ENCODE peak calls at places on chromosomes 7 and 10, in six cellular contexts. Z is NB4, U is right lobe of liver, R is A549, Y is spleen, J is testis. I is an unnamed sample.

GRCh38 chr10:102616071-102616770 is 28.1 kb upstream of the TRIM8 start:
- DNase-seq in Z (peak), U (peak), R (no peak), Y (no peak), J (peak), I (peak)

GRCh38 chr10:122551450-122551849 is 9.1 kb upstream of the DMBT1 start:
- DNase-seq in Z (no peak), U (no peak), R (no peak), Y (no peak), J (no peak), I (no peak)

GRCh38 chr10:130458509-130458908 is 322.3 kb downstream of the GLRX3 start:
- DNase-seq in Z (no peak), U (no peak), R (no peak), Y (no peak), J (no peak), I (no peak)

GRCh38 chr10:32073676-32074075 is 17.5 kb upstream of the KIF5B start:
- DNase-seq in Z (no peak), U (no peak), R (no peak), Y (no peak), J (no peak), I (no peak)

GRCh38 chr10:78149193-78149592 is 115.5 kb downstream of the RPS24 start:
- DNase-seq in Z (no peak), U (no peak), R (peak), Y (no peak), J (no peak), I (no peak)

GRCh38 chr7:101740981-101741725 is 76.3 kb upstream of the CUX1 start:
- DNase-seq in Z (peak), U (no peak), R (no peak), Y (no peak), J (no peak), I (no peak)

GRCh38 chr7:8277394-8277982 is 15.5 kb upstream of the ICA1 start:
- DNase-seq in Z (peak), U (no peak), R (peak), Y (no peak), J (no peak), I (peak)

GRCh38 chr10:31602541-31603244 is 283.7 kb downstream of the ZEB1 start:
- DNase-seq in Z (no peak), U (no peak), R (peak), Y (peak), J (peak), I (peak)

GRCh38 chr10:113780681-113781250 is 29.3 kb downstream of the PLEKHS1 start:
- DNase-seq in Z (peak), U (no peak), R (no peak), Y (no peak), J (no peak), I (no peak)

GRCh38 chr7:75738604-75738974 is at the start of gene HIP1:
- DNase-seq in Z (no peak), U (no peak), R (no peak), Y (no peak), J (no peak), I (no peak)

GRCh38 chr7:75737856-75738603 is 711 bp downstream of the HIP1 start:
- DNase-seq in Z (no peak), U (no peak), R (no peak), Y (no peak), J (no peak), I (peak)

GRCh38 chr7:75740846-75741497 is 2.2 kb upstream of the HIP1 start:
- DNase-seq in Z (peak), U (no peak), R (peak), Y (no peak), J (peak), I (peak)

GRCh38 chr7:75739796-75740672 is 1.3 kb upstream of the HIP1 start:
- DNase-seq in Z (no peak), U (no peak), R (no peak), Y (no peak), J (no peak), I (no peak)

GRCh38 chr7:75738975-75739795 is 444 bp upstream of the HIP1 start:
- DNase-seq in Z (peak), U (peak), R (peak), Y (peak), J (peak), I (peak)
- TF ChIP-seq POLR2A in Z (peak), U (peak), R (peak), Y (no peak), J (no peak), I (peak)

DNA sequence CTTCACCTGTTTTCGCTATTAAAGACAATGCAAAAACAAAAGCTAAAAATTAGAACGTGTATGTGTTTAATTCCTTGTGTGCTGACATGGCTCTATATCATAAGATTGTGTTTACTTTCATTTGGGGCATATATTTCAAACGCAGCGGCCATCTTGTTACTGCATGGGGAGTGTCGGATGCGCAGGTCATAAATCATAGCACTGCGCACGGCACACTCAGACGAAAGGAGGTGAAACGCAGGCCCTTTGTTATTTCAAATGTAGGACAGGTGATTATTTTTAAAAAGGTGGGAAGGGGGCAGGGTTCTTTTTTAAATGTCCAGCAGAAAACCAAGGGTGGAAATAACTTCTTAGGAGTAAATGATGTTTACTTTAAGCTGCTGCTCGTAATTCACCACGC is 209.0 kb downstream of the AGMO start:
- DNase-seq in Z (no peak), U (no peak), R (no peak), Y (no peak), J (peak), I (no peak)
- H3K4me3 ChIP-seq in Z (no peak), U (no peak), R (no peak), Y (no peak), J (peak), I (no peak)

DNA sequence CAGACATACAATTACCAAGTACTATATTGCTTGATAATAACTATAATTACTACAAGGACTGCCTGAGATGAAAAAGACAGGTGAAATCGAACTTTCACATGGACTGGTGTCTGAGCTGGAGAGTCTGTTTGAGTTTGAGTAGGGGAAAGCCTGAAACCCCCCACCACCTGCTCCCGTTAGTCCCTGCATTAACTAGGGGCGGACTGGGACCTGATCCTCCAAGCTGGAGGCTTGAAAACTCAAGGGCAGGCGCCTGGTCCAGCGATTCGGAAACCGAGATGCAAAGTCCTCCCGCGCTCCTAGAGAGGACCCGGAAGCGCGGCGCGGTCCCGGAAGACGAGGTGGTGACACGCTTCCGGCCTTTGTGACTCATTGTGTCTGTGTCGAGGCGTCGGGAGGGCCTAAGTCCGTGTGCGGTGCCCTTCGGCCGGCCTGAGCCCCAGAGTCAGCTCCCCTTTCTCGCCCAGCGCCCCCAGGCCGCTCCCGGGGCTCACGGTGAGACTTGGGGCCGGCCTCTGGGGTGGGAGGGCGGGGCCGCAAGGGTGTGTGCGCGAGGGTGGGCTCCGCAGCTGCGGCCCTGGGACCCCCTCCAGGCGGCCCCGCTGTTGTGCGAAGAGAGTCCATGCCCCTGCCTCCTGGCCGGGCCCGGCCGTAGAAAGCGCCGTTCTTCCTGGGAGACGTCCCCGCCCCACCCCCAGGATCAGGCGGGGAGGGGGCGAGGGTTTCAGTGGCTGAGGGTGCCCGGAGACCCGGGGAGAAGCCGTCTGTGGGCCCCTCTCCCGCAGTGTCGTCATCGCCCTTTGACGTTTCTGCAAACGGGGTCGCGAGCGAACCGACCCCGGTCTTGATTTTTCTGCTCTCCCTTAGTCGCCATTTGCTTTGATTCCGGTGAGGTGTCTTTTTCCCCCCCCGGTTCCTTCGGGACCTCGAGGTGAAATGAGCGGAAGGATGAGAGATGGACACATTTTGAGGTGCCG is at the start of gene ZKSCAN1:
- DNase-seq in Z (peak), U (peak), R (peak), Y (peak), J (peak), I (peak)
- TF ChIP-seq POLR2A in Z (peak), U (peak), R (peak), Y (peak), J (peak), I (peak)

GRCh38 chr7:1919539-1920265 is 249.6 kb downstream of the ELFN1 start:
- DNase-seq in Z (peak), U (peak), R (no peak), Y (peak), J (peak), I (peak)
- H3K4me3 ChIP-seq in Z (peak), U (no peak), R (no peak), Y (no peak), J (no peak), I (no peak)

GRCh38 chr7:12403287-12404181 is at the start of gene VWDE:
- DNase-seq in Z (no peak), U (peak), R (peak), Y (peak), J (peak), I (peak)
- TF ChIP-seq POLR2A in Z (no peak), U (no peak), R (no peak), Y (no peak), J (no peak), I (peak)

GRCh38 chr7:156820445-156821063 is 72.4 kb downstream of the LMBR1 start:
- DNase-seq in Z (peak), U (no peak), R (no peak), Y (no peak), J (no peak), I (no peak)
- H3K4me3 ChIP-seq in Z (no peak), U (no peak), R (no peak), Y (no peak), J (no peak), I (no peak)

GRCh38 chr7:139791316-139791715 is 13.5 kb upstream of the HIPK2 start:
- DNase-seq in Z (no peak), U (no peak), R (no peak), Y (no peak), J (no peak), I (no peak)
- TF ChIP-seq POLR2A in Z (no peak), U (no peak), R (no peak), Y (no peak), J (no peak), I (no peak)

DNA sequence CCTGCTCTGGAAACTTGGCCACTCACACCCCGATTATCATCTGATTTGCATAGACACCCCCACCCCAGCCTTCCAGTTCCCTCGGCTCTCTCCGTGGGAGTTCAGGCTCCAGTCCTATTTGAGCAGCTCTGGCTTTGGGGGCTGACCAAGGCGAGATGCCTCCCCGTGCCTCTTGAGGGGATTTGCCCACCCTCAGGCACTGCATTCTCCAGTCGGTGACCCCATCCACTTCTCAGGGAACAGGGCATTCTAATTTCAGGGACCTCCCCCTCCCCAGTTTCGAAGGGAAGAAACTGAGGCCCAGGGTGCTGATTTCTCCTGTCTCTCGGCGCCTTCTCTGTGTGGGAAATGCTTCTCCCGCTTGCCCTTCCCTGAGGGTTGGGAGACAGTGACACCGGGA is 35.7 kb upstream of the PAX2 start:
- DNase-seq in Z (no peak), U (no peak), R (no peak), Y (no peak), J (no peak), I (no peak)
- H3K4me3 ChIP-seq in Z (no peak), U (no peak), R (peak), Y (no peak), J (peak), I (no peak)

GRCh38 chr7:39608278-39608677 is 15.1 kb upstream of the RALA start:
- DNase-seq in Z (no peak), U (no peak), R (no peak), Y (no peak), J (no peak), I (no peak)
- TF ChIP-seq POLR2A in Z (no peak), U (no peak), R (no peak), Y (no peak), J (no peak), I (no peak)

GRCh38 chr7:121505021-121505420 is 108.9 kb upstream of the FAM3C start:
- DNase-seq in Z (no peak), U (no peak), R (peak), Y (no peak), J (no peak), I (no peak)
- H3K4me3 ChIP-seq in Z (no peak), U (no peak), R (no peak), Y (no peak), J (no peak), I (no peak)

I was measured in body of pancreas.